ENCODE peak calls at places on chromosomes 4 and X, in five cellular contexts. One of them, this sample, is unnamed.

GRCh38 chr4:99504804-99505502 is 5.9 kb upstream of the C4orf17 start:
- DNase-seq in dorsolateral prefrontal cortex: no peak
- DNase-seq in fibroblast of lung: no peak
- DNase-seq in stomach: no peak
- DNase-seq in GM12864: no peak
- DNase-seq in this sample: peak; percentile 9

GRCh38 chrX:41522071-41522470 is 74.9 kb downstream of the NYX start:
- DNase-seq in fibroblast of lung: no peak
- DNase-seq in stomach: no peak
- DNase-seq in GM12864: no peak
- DNase-seq in dorsolateral prefrontal cortex: peak; percentile 45
- DNase-seq in this sample: peak; percentile 29

GRCh38 chrX:130716822-130717405 is 186.1 kb downstream of the ENOX2 start:
- DNase-seq in fibroblast of lung: peak; percentile 42
- DNase-seq in dorsolateral prefrontal cortex: no peak
- DNase-seq in stomach: no peak
- DNase-seq in GM12864: no peak
- DNase-seq in this sample: no peak

GRCh38 chr4:124288706-124289486 is 423.6 kb downstream of the ANKRD50 start:
- DNase-seq in GM12864: no peak
- DNase-seq in stomach: no peak
- DNase-seq in fibroblast of lung: no peak
- DNase-seq in dorsolateral prefrontal cortex: no peak
- DNase-seq in this sample: no peak

GRCh38 chr4:178599521-178599920 is 1157.3 kb upstream of the AGA start:
- DNase-seq in stomach: no peak
- DNase-seq in GM12864: no peak
- DNase-seq in dorsolateral prefrontal cortex: no peak
- DNase-seq in fibroblast of lung: no peak
- DNase-seq in this sample: no peak

GRCh38 chr4:60463846-60464502 is 736.2 kb upstream of the ADGRL3 start:
- DNase-seq in GM12864: no peak
- DNase-seq in fibroblast of lung: peak; percentile 1
- DNase-seq in dorsolateral prefrontal cortex: no peak
- DNase-seq in stomach: no peak
- DNase-seq in this sample: peak; percentile 25

GRCh38 chrX:106862972-106863688 is 40.0 kb downstream of the RIPPLY1 start:
- DNase-seq in dorsolateral prefrontal cortex: no peak
- DNase-seq in GM12864: no peak
- DNase-seq in fibroblast of lung: no peak
- DNase-seq in stomach: peak; percentile 35
- DNase-seq in this sample: peak; percentile 14

GRCh38 chr4:122733805-122734155 is 1.3 kb downstream of the BBS12 start:
- DNase-seq in dorsolateral prefrontal cortex: no peak
- DNase-seq in stomach: no peak
- DNase-seq in fibroblast of lung: peak; percentile 31
- DNase-seq in GM12864: no peak
- DNase-seq in this sample: no peak

GRCh38 chr4:136007991-136008390 is 1524.3 kb downstream of the PCDH18 start:
- DNase-seq in dorsolateral prefrontal cortex: no peak
- DNase-seq in fibroblast of lung: no peak
- DNase-seq in stomach: no peak
- DNase-seq in GM12864: no peak
- DNase-seq in this sample: no peak

GRCh38 chrX:16185725-16186136 is 18.4 kb downstream of the MAGEB17 start:
- DNase-seq in GM12864: no peak
- DNase-seq in fibroblast of lung: peak; percentile 90
- DNase-seq in dorsolateral prefrontal cortex: no peak
- DNase-seq in stomach: no peak
- DNase-seq in this sample: peak; percentile 78

GRCh38 chrX:105876658-105877057 is 54.3 kb downstream of the NRK start:
- DNase-seq in GM12864: no peak
- DNase-seq in stomach: no peak
- DNase-seq in fibroblast of lung: no peak
- DNase-seq in dorsolateral prefrontal cortex: no peak
- DNase-seq in this sample: peak; percentile 54

GRCh38 chrX:21375795-21376069 is 1.5 kb downstream of the CNKSR2 start:
- DNase-seq in GM12864: no peak
- DNase-seq in dorsolateral prefrontal cortex: no peak
- DNase-seq in stomach: no peak
- DNase-seq in fibroblast of lung: no peak
- DNase-seq in this sample: no peak

GRCh38 chr4:145937021-145937861 is 1.4 kb downstream of the ZNF827 start:
- DNase-seq in GM12864: no peak
- DNase-seq in fibroblast of lung: peak; percentile 68
- DNase-seq in stomach: peak; percentile 62
- DNase-seq in dorsolateral prefrontal cortex: peak; percentile 51
- DNase-seq in this sample: no peak

GRCh38 chrX:43349363-43349762 is 306.7 kb upstream of the MAOA start:
- DNase-seq in GM12864: peak; percentile 22
- DNase-seq in dorsolateral prefrontal cortex: no peak
- DNase-seq in fibroblast of lung: no peak
- DNase-seq in stomach: peak; percentile 51
- DNase-seq in this sample: peak; percentile 51
- TF ChIP-seq CTCF in GM12864: peak; percentile 73
- TF ChIP-seq CTCF in dorsolateral prefrontal cortex: peak; percentile 16
- TF ChIP-seq CTCF in fibroblast of lung: peak; percentile 26
- TF ChIP-seq CTCF in stomach: no peak
- TF ChIP-seq CTCF in this sample: peak; percentile 67

DNA sequence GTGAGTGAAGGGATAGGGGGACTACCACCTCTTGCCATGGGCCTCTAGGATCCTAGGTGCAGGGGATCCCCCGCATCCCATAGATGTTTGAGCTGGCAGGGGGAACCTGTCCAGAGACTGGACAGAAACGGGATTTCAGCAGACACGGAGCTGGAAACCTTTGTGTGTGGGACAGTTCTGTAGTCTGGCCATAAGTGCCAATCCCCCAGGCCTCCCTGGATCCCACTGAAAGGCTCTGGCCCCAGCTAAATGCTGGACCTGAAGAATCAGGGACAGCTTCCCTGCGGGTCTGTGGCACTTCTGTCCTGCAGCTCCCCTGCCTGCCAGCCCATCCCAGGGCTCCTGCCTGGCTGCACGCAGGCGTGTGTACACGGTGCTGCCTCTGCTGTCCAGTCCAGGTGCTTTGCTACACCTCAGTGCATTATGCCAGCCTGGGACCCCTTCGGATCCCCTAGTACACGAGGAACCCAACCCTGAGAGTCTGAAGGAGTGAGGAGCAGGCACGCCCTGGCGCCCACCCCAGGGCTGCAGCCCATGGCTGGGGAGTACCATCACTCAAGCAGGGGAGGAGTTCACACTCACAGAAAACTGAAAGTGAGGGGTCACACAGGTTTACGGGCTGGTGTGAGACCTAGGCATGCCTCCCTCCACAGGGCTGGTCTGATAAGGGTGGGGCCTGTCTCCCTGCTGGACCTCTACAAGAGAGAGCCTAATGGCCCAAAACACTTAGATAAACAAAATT is 703.0 kb downstream of the ARAP2 start:
- DNase-seq in stomach: no peak
- DNase-seq in GM12864: no peak
- DNase-seq in dorsolateral prefrontal cortex: no peak
- DNase-seq in fibroblast of lung: no peak
- DNase-seq in this sample: no peak
- TF ChIP-seq CTCF in stomach: no peak
- TF ChIP-seq CTCF in GM12864: no peak
- TF ChIP-seq CTCF in dorsolateral prefrontal cortex: no peak
- TF ChIP-seq CTCF in fibroblast of lung: no peak
- TF ChIP-seq CTCF in this sample: no peak

DNA sequence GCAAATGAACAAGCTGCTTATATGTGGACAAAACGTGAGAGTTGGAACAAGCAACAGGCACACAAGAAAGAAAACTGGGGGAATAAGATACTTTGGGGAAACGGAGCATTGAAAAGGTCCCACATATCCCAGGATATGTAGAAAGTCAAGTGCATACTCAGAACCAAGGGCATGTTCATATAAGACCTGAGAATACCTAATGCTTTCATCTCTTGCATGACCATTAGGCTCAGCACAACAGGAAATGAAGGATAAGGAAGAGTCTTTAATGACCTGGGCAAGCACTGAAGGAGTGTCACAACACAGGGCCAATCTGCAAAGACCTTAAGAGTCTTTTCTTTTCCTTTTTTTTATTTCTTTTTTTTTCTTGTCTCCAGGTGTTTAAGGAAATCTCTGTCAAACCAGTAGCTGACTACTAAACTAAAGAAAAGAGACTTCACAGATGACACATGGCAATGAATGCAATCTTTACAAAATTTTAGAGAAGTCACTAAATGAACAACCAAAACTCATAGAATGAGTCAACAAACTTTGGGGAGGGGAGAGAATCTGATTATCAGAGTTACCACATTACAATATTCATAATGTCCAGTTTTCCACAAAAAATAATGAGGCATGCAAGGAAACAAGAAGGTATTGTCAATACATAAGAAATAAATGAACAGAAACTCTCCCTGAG is 67.9 kb upstream of the STK26 start:
- DNase-seq in GM12864: peak; percentile 5
- DNase-seq in stomach: no peak
- DNase-seq in fibroblast of lung: no peak
- DNase-seq in dorsolateral prefrontal cortex: no peak
- DNase-seq in this sample: peak; percentile 0
- TF ChIP-seq CTCF in GM12864: no peak
- TF ChIP-seq CTCF in stomach: no peak
- TF ChIP-seq CTCF in fibroblast of lung: no peak
- TF ChIP-seq CTCF in dorsolateral prefrontal cortex: no peak
- TF ChIP-seq CTCF in this sample: no peak

GRCh38 chr4:76723373-76723772 is 174.6 kb downstream of the SOWAHB start:
- DNase-seq in stomach: no peak
- DNase-seq in fibroblast of lung: peak; percentile 39
- DNase-seq in GM12864: no peak
- DNase-seq in dorsolateral prefrontal cortex: no peak
- DNase-seq in this sample: no peak
- TF ChIP-seq CTCF in stomach: no peak
- TF ChIP-seq CTCF in fibroblast of lung: peak; percentile 48
- TF ChIP-seq CTCF in GM12864: no peak
- TF ChIP-seq CTCF in dorsolateral prefrontal cortex: no peak
- TF ChIP-seq CTCF in this sample: no peak

GRCh38 chr4:32775049-32775448 is 2054.9 kb downstream of the PCDH7 start:
- DNase-seq in dorsolateral prefrontal cortex: no peak
- DNase-seq in fibroblast of lung: peak; percentile 0
- DNase-seq in GM12864: no peak
- DNase-seq in stomach: no peak
- DNase-seq in this sample: peak; percentile 61
- TF ChIP-seq CTCF in dorsolateral prefrontal cortex: peak; percentile 34
- TF ChIP-seq CTCF in fibroblast of lung: no peak
- TF ChIP-seq CTCF in GM12864: no peak
- TF ChIP-seq CTCF in stomach: no peak
- TF ChIP-seq CTCF in this sample: peak; percentile 53

GRCh38 chr4:74874785-74875367 is 58.0 kb upstream of the PARM1 start:
- DNase-seq in stomach: peak; percentile 27
- DNase-seq in fibroblast of lung: peak; percentile 70
- DNase-seq in dorsolateral prefrontal cortex: no peak
- DNase-seq in GM12864: peak; percentile 38
- DNase-seq in this sample: peak; percentile 78

GRCh38 chr4:74878323-74878722 is 54.6 kb upstream of the PARM1 start:
- DNase-seq in dorsolateral prefrontal cortex: no peak
- DNase-seq in fibroblast of lung: no peak
- DNase-seq in stomach: no peak
- DNase-seq in GM12864: no peak
- DNase-seq in this sample: no peak

GRCh38 chr4:74875451-74875850 is 57.5 kb upstream of the PARM1 start:
- DNase-seq in stomach: no peak
- DNase-seq in GM12864: no peak
- DNase-seq in dorsolateral prefrontal cortex: no peak
- DNase-seq in fibroblast of lung: no peak
- DNase-seq in this sample: no peak

DNA sequence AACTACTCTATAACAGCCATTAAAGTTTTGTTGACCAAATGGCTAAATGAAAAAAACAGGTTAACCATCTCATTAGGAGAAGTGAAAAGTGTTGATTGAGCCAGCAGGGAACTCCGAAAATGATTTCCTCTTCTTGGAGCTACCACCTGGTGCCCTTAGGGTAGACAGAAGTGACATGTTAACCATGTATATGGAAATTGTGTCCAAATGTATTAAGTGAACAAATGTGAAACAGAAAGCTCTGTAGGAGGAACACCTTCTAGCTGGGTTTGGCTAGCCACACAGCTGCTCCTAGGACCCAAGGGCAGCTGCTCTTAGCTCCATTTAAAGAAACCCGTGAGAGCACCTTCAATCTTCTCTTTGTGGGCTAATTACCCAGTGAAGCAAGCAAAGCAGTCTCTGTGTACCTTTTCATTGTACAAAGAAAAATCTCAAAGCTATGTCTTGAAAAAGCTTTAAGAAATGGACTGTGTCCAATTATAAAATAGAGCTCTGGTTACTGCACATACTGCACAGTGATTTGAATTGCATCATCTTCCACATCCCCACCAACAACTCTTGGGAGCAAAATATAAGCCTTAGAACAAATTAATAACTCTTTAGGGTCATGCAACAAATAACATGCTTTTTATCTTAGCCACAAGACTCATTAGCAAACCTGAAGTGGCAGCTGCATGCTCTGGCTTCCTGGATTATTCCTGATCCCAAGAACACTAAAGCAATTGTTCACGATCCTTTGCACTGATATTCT is 59.2 kb upstream of the PARM1 start:
- DNase-seq in fibroblast of lung: no peak
- DNase-seq in stomach: peak; percentile 32
- DNase-seq in dorsolateral prefrontal cortex: no peak
- DNase-seq in GM12864: peak; percentile 24
- DNase-seq in this sample: no peak
- TF ChIP-seq CTCF in fibroblast of lung: no peak
- TF ChIP-seq CTCF in stomach: no peak
- TF ChIP-seq CTCF in dorsolateral prefrontal cortex: no peak
- TF ChIP-seq CTCF in GM12864: no peak
- TF ChIP-seq CTCF in this sample: no peak

GRCh38 chr4:189265515-189265914 is 675.2 kb upstream of the FRG1 start:
- DNase-seq in stomach: no peak
- DNase-seq in GM12864: no peak
- DNase-seq in dorsolateral prefrontal cortex: no peak
- DNase-seq in fibroblast of lung: no peak
- DNase-seq in this sample: no peak
- TF ChIP-seq CTCF in stomach: no peak
- TF ChIP-seq CTCF in GM12864: no peak
- TF ChIP-seq CTCF in dorsolateral prefrontal cortex: no peak
- TF ChIP-seq CTCF in fibroblast of lung: no peak
- TF ChIP-seq CTCF in this sample: no peak

DNA sequence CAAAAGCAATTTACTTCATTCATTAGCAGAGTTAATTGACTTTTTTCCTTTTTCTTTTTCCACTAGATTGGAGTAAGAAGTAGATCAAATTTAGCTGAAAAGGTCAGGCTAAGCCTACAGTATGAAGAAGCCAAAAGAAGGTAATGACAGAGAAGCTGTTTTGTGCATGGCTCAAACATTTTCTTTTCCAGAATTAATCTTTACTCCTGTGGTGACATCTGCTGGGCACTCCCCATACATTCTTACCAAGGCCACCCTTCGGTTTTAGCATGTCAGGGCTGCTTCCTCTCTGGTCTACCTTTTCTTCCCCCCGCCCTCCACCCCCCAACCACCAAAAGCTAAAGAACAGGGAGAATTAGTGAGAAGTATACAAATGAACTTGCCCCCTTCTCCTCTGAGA is 70.2 kb downstream of the CLDN22 start:
- DNase-seq in GM12864: no peak
- DNase-seq in fibroblast of lung: peak; percentile 40
- DNase-seq in dorsolateral prefrontal cortex: no peak
- DNase-seq in stomach: no peak
- DNase-seq in this sample: peak; percentile 27
- TF ChIP-seq CTCF in GM12864: peak; percentile 25
- TF ChIP-seq CTCF in fibroblast of lung: peak; percentile 37
- TF ChIP-seq CTCF in dorsolateral prefrontal cortex: peak; percentile 56
- TF ChIP-seq CTCF in stomach: no peak
- TF ChIP-seq CTCF in this sample: peak; percentile 43

GRCh38 chr4:2418652-2419571 is at the start of gene CFAP99:
- DNase-seq in dorsolateral prefrontal cortex: peak; percentile 96
- DNase-seq in fibroblast of lung: peak; percentile 85
- DNase-seq in GM12864: peak; percentile 87
- DNase-seq in stomach: peak; percentile 99
- DNase-seq in this sample: peak; percentile 84
- TF ChIP-seq CTCF in dorsolateral prefrontal cortex: peak; percentile 35
- TF ChIP-seq CTCF in fibroblast of lung: no peak
- TF ChIP-seq CTCF in GM12864: peak; percentile 26
- TF ChIP-seq CTCF in stomach: no peak
- TF ChIP-seq CTCF in this sample: peak; percentile 1